ENCODE peak calls at places on chromosome 11, in eight cellular contexts. F is activated T-cell treated with anti-CD3 and anti-CD28 coated beads, Interleukin-2, amount 50 U/mL, for 1 hour; L is NCI-H1417; S is HFFc6; T is iPS-NIHi11; A is NCI-H446; O is posterior cingulate gyrus; H is brain microvascular endothelial cell. P is an unnamed sample.

GRCh38 chr11:12543596-12544415 is 130.4 kb upstream of the TEAD1 start:
- DNase-seq in L (no peak), H (no peak), A (no peak), T (no peak), F (no peak), S (no peak), O (no peak), P (no peak)

GRCh38 chr11:95322546-95322945 is 91.5 kb upstream of the SESN3 start:
- DNase-seq in T (no peak), H (peak), S (no peak), F (no peak), L (no peak), O (no peak), A (no peak), P (no peak)

GRCh38 chr11:116703421-116703820 is 69.4 kb downstream of the BUD13 start:
- DNase-seq in A (peak), L (peak), T (peak), O (peak), S (no peak), F (no peak), H (no peak), P (no peak)

GRCh38 chr11:6606471-6607189 is 3.1 kb downstream of the ILK start:
- DNase-seq in A (peak), S (peak), L (no peak), O (peak), T (peak), H (peak), F (peak), P (peak)

GRCh38 chr11:59756496-59756840 is 1.3 kb downstream of the STX3 start:
- DNase-seq in A (no peak), T (no peak), H (peak), O (no peak), F (no peak), S (peak), L (no peak), P (no peak)

GRCh38 chr11:69262918-69263735 is 30.8 kb upstream of the MYEOV start:
- DNase-seq in T (no peak), L (no peak), S (no peak), A (no peak), F (no peak), O (no peak), H (no peak), P (no peak)

GRCh38 chr11:66478823-66479740 is 1.2 kb upstream of the DPP3 start:
- DNase-seq in L (peak), T (peak), H (peak), A (peak), F (peak), O (no peak), S (peak), P (peak)

GRCh38 chr11:126185200-126186030 is 26.0 kb downstream of the RPUSD4 start:
- DNase-seq in H (no peak), O (no peak), A (no peak), L (no peak), T (no peak), F (no peak), S (no peak), P (no peak)

GRCh38 chr11:35166369-35167360 is 27.7 kb downstream of the CD44 start:
- DNase-seq in O (peak), H (peak), F (peak), L (no peak), A (no peak), T (no peak), S (peak), P (peak)

GRCh38 chr11:121563900-121564822 is 111.4 kb upstream of the SORL1-AS1 start:
- DNase-seq in O (no peak), L (peak), F (no peak), A (no peak), H (no peak), S (no peak), T (no peak), P (no peak)

GRCh38 chr11:93370260-93370659 is 39.7 kb downstream of the DEUP1 start:
- DNase-seq in S (peak), O (no peak), A (no peak), H (no peak), T (no peak), L (no peak), F (no peak), P (peak)

GRCh38 chr11:129947474-129947873 is 52.1 kb upstream of the NFRKB start:
- DNase-seq in O (no peak), S (no peak), L (peak), H (no peak), A (no peak), T (peak), F (no peak), P (no peak)

GRCh38 chr11:6431861-6432260 is 8.9 kb downstream of the HPX start:
- DNase-seq in H (peak), A (no peak), S (peak), T (no peak), O (no peak), L (no peak), F (no peak), P (no peak)

GRCh38 chr11:77109236-77110019 is 6.8 kb downstream of the OMP start:
- DNase-seq in T (no peak), O (no peak), L (no peak), A (peak), S (peak), H (no peak), F (no peak), P (no peak)

GRCh38 chr11:61919841-61920631 is 2.7 kb upstream of the RAB3IL1 start:
- DNase-seq in A (no peak), L (no peak), S (no peak), F (no peak), O (no peak), T (no peak), H (no peak), P (no peak)

GRCh38 chr11:34423300-34423699 is 15.4 kb upstream of the CAT start:
- DNase-seq in O (no peak), S (no peak), L (no peak), T (no peak), A (no peak), H (no peak), F (no peak), P (no peak)

GRCh38 chr11:13343931-13344717 is 66.5 kb downstream of the BMAL1 start:
- DNase-seq in S (peak), H (peak), A (peak), O (no peak), T (peak), F (peak), L (peak), P (no peak)

GRCh38 chr11:135023499-135023898 is 611.5 kb upstream of the B3GAT1 start:
- DNase-seq in O (no peak), L (no peak), H (no peak), F (no peak), S (no peak), T (no peak), A (no peak), P (no peak)

GRCh38 chr11:56624661-56625110 is 10.0 kb upstream of the OR5M1 start:
- DNase-seq in H (peak), L (no peak), O (no peak), F (no peak), S (peak), T (peak), A (peak), P (no peak)

GRCh38 chr11:47234669-47235075 is 13.9 kb downstream of the ACP2 start:
- DNase-seq in H (peak), S (no peak), L (no peak), A (no peak), F (peak), O (no peak), T (no peak), P (no peak)

GRCh38 chr11:446886-447285 is 3.2 kb upstream of the PTDSS2 start:
- DNase-seq in S (no peak), T (no peak), O (peak), L (peak), F (no peak), A (no peak), H (no peak), P (no peak)

GRCh38 chr11:101448881-101449442 is 134.8 kb downstream of the TRPC6 start:
- DNase-seq in S (no peak), H (no peak), L (no peak), T (no peak), A (no peak), F (no peak), O (no peak), P (no peak)

GRCh38 chr11:110243804-110244203 is 52.6 kb downstream of the RDX start:
- DNase-seq in T (no peak), S (no peak), L (no peak), H (no peak), O (no peak), F (no peak), A (no peak), P (no peak)

GRCh38 chr11:134014502-134014901 is 54.4 kb upstream of the JAM3 start:
- DNase-seq in O (peak), S (peak), T (peak), F (no peak), L (no peak), H (no peak), A (peak), P (no peak)

GRCh38 chr11:35114901-35115687 is 23.9 kb upstream of the CD44 start:
- DNase-seq in F (no peak), L (no peak), T (no peak), A (no peak), S (no peak), H (no peak), O (no peak), P (no peak)

GRCh38 chr11:121494355-121495099 is 41.8 kb upstream of the SORL1-AS1 start:
- DNase-seq in L (no peak), H (no peak), T (no peak), A (no peak), S (no peak), F (no peak), O (no peak), P (no peak)

GRCh38 chr11:74669311-74670160 is 61.7 kb downstream of the CHRDL2 start:
- DNase-seq in A (no peak), S (no peak), O (no peak), L (no peak), F (no peak), H (no peak), T (no peak), P (no peak)

GRCh38 chr11:120344302-120345004 is 8.2 kb downstream of the ARHGEF12 start:
- DNase-seq in T (no peak), H (peak), S (peak), A (no peak), O (no peak), F (no peak), L (no peak), P (no peak)

GRCh38 chr11:72746821-72747220 is 5.4 kb downstream of the ARAP1 start:
- DNase-seq in H (no peak), A (no peak), F (no peak), T (no peak), S (no peak), O (no peak), L (no peak), P (no peak)

GRCh38 chr11:72685560-72686480 is 11.6 kb upstream of the PDE2A start:
- DNase-seq in F (no peak), L (no peak), A (no peak), H (no peak), T (no peak), O (no peak), S (no peak), P (no peak)

GRCh38 chr11:16911658-16912057 is 102.6 kb downstream of the PLEKHA7 start:
- DNase-seq in O (no peak), F (no peak), T (no peak), S (no peak), H (no peak), L (no peak), A (no peak), P (no peak)

GRCh38 chr11:115222218-115222862 is 281.9 kb downstream of the CADM1 start:
- DNase-seq in H (peak), F (no peak), A (peak), L (peak), T (no peak), O (no peak), S (no peak), P (peak)

GRCh38 chr11:4826425-4826824 is 5.3 kb downstream of the OR51F2 start:
- DNase-seq in H (peak), F (no peak), L (peak), T (no peak), S (no peak), O (no peak), A (no peak), P (no peak)

GRCh38 chr11:34448223-34448994 is 9.7 kb downstream of the CAT start:
- DNase-seq in H (no peak), L (no peak), O (no peak), A (no peak), T (no peak), S (no peak), F (no peak), P (no peak)

GRCh38 chr11:108733479-108734116 is 68.7 kb downstream of the DDX10 start:
- DNase-seq in H (peak), O (no peak), L (no peak), F (no peak), A (no peak), T (no peak), S (peak), P (peak)

GRCh38 chr11:100812517-100812916 is 125.4 kb downstream of the ARHGAP42 start:
- DNase-seq in A (no peak), F (no peak), H (no peak), T (no peak), L (no peak), O (no peak), S (no peak), P (no peak)

GRCh38 chr11:26806209-26806608 is 84.3 kb upstream of the SLC5A12 start:
- DNase-seq in F (no peak), T (no peak), S (peak), O (no peak), L (no peak), H (no peak), A (no peak), P (peak)

GRCh38 chr11:1856306-1857005 is 3.6 kb downstream of the LSP1 start:
- DNase-seq in O (no peak), H (no peak), T (no peak), L (no peak), S (no peak), F (no peak), A (no peak), P (no peak)